ENCODE peak calls at places on chromosome 17, in seven cellular contexts. W is Caco-2, B is adrenal gland, Q is body of pancreas, X is cardiac muscle cell, K is A549, A is OCI-LY7. L is an unnamed sample. For H3K4me1, the result is how much of the 10 kb centered on the place peaks cover.

GRCh38 chr17:7613769-7614421 is 802 bp downstream of the FXR2 start:
- DNase-seq in W (no peak), B (no peak), Q (no peak), X (peak), K (no peak), A (peak), L (no peak)

GRCh38 chr17:61611323-61611722 is 20.3 kb upstream of the NACA2 start:
- DNase-seq in W (no peak), B (no peak), Q (no peak), X (no peak), K (no peak), A (no peak), L (no peak)

GRCh38 chr17:46949291-46950174 is 26.6 kb downstream of the GOSR2 start:
- DNase-seq in W (no peak), B (no peak), Q (peak), X (no peak), K (no peak), A (no peak), L (no peak)

GRCh38 chr17:49318438-49318965 is 43.5 kb downstream of the ZNF652 start:
- DNase-seq in W (no peak), B (no peak), Q (no peak), X (no peak), K (no peak), A (no peak), L (peak)

GRCh38 chr17:57002904-57003303 is 25.0 kb downstream of the SCPEP1 start:
- DNase-seq in W (no peak), B (no peak), Q (no peak), X (no peak), K (no peak), A (no peak), L (no peak)

GRCh38 chr17:21275579-21276339 is 8.8 kb upstream of the MAP2K3 start:
- DNase-seq in W (peak), B (peak), Q (peak), X (peak), K (peak), A (peak), L (peak)

GRCh38 chr17:9324864-9325263 is 250.8 kb downstream of the STX8 start:
- DNase-seq in W (no peak), B (no peak), Q (peak), X (peak), K (no peak), A (no peak), L (no peak)

GRCh38 chr17:46212634-46213435 is 19.6 kb upstream of the KANSL1 start:
- DNase-seq in W (peak), B (peak), Q (peak), X (peak), K (peak), A (peak), L (peak)

GRCh38 chr17:37818689-37819088 is 73.8 kb upstream of the HNF1B start:
- DNase-seq in W (no peak), B (no peak), Q (peak), X (no peak), K (no peak), A (no peak), L (no peak)

GRCh38 chr17:51103050-51103449 is 17.6 kb downstream of the SPAG9 start:
- DNase-seq in W (no peak), B (no peak), Q (no peak), X (no peak), K (no peak), A (no peak), L (no peak)

GRCh38 chr17:1484586-1485310 is 7.7 kb downstream of the MYO1C start:
- DNase-seq in W (peak), B (no peak), Q (peak), X (peak), K (peak), A (peak), L (peak)

GRCh38 chr17:45265823-45266222 is 3.9 kb upstream of the SPATA32 start:
- DNase-seq in W (no peak), B (peak), Q (no peak), X (peak), K (no peak), A (no peak), L (no peak)

GRCh38 chr17:8386841-8387240 is 3.8 kb upstream of the RPL26 start:
- DNase-seq in W (no peak), B (no peak), Q (no peak), X (no peak), K (no peak), A (no peak), L (no peak)

GRCh38 chr17:74598346-74599022 is 6.4 kb upstream of the CD300LD start:
- DNase-seq in W (no peak), B (no peak), Q (no peak), X (no peak), K (no peak), A (no peak), L (no peak)

DNA sequence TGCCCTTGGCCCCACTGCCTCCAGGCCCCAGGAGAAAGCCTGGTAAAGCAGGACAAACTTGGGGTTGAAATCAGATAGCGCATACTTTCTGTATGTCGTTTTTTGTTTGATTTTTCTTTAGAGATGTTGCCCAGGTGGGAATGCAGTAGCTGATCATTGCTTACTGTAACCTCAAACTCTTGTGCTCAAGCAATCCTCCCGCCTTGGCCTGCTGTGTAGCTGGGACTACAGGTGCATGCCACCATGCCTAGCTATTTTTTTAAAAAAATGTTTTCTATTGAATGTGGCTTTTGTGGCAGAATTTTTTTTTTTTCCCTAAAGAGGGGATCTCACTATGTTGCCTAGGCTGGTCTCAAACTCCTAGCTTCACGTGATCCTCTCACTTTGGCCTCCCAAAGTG is 11.1 kb upstream of the CCL5 start:
- DNase-seq in W (no peak), B (no peak), Q (no peak), X (no peak), K (no peak), A (no peak), L (no peak)
- H3K4me1 ChIP-seq in W (under half), B (under half), Q (under half), X (under half), K (under half), A (under half), L (under half)

GRCh38 chr17:17157041-17157440 is 49.1 kb downstream of the PLD6 start:
- DNase-seq in W (no peak), B (no peak), Q (no peak), X (no peak), K (no peak), A (no peak), L (no peak)

GRCh38 chr17:17156511-17156910 is 49.6 kb downstream of the PLD6 start:
- DNase-seq in W (no peak), B (no peak), Q (no peak), X (peak), K (no peak), A (no peak), L (no peak)

GRCh38 chr17:17154981-17155380 is 51.2 kb downstream of the PLD6 start:
- DNase-seq in W (no peak), B (no peak), Q (no peak), X (no peak), K (no peak), A (no peak), L (no peak)

GRCh38 chr17:17155568-17155967 is 50.6 kb downstream of the PLD6 start:
- DNase-seq in W (no peak), B (no peak), Q (no peak), X (no peak), K (no peak), A (no peak), L (no peak)

DNA sequence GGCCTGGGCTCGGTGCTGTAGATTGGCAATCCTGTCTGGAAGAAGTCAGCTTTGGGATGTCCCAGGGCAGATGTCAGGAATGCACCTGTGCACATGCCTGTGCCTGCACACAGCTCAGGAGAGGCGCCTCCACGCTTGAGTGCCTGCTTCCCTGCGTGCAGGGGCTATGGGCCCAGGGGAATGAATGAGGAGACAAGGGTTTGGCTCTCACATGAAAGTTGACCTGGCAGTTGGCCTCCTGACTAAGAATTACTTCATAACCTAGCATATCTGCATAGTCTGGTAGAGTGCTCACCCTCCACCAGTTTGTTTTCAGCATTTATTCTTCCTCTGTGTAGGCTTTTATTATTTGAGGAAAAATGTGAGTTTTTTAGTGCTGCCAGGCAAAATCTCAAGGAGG is 50.0 kb downstream of the PLD6 start:
- DNase-seq in W (no peak), B (no peak), Q (no peak), X (peak), K (no peak), A (no peak), L (no peak)
- H3K4me1 ChIP-seq in W (under half), B (under half), Q (under half), X (under half), K (half or more), A (under half), L (under half)

DNA sequence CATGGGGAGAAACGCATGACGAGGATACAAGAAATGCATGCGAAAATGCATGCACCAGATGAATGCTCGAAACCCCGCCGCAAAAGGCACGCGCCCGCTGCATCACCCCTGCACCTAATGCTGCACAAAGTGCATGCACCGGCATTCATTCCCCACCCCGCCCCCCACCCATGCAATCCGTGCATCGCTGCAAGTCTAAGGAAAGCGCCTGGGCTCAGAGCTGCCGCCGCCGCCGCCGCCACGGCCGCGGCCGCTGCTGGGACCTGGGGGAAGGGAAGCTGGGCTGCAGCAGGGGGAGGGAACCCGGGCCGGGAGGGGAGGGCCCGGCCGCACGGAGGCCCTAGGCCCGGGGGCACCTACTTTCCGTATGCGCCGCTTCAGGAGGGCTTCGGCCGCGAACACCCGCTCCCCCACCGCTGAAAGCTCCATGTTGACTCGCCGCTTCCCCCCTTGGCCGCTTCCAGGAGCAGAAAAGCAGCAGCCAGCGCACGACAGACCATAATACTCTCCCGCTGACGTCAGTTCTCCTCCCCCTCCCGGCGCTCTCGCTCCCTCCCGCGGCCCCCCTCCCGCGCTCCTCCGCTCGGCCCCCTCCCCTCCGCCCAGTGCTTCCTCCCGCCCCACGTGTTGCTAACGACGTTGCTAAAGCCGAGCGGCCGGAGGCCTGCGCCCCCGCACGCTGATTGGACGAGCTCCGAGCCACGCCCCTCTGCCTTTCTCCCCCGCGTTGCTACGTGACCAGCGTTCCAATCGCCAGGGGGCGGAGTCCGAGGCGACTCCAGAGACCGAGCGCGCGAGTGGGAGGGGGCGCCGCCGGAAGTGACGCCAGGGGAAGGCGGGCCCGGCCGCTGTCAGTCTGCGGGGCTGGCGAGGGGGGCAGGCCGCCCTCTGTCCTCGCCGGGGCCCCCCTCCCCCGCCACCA is at the start of gene CBX8:
- DNase-seq in W (peak), B (peak), Q (peak), X (peak), K (peak), A (peak), L (peak)
- H3K4me1 ChIP-seq in W (under half), B (under half), Q (under half), X (under half), K (under half), A (under half), L (half or more)

GRCh38 chr17:81867123-81867951 is 3.8 kb downstream of the ARHGDIA start:
- DNase-seq in W (peak), B (peak), Q (peak), X (peak), K (no peak), A (peak), L (peak)

GRCh38 chr17:81870155-81870977 is 771 bp downstream of the ARHGDIA start:
- DNase-seq in W (no peak), B (peak), Q (peak), X (peak), K (no peak), A (peak), L (peak)

GRCh38 chr17:81867952-81868673 is 3.0 kb downstream of the ARHGDIA start:
- DNase-seq in W (peak), B (no peak), Q (no peak), X (no peak), K (no peak), A (peak), L (no peak)

GRCh38 chr17:81869221-81870154 is 1.6 kb downstream of the ARHGDIA start:
- DNase-seq in W (peak), B (no peak), Q (peak), X (peak), K (peak), A (peak), L (peak)

GRCh38 chr17:81868674-81869220 is 2.4 kb downstream of the ARHGDIA start:
- DNase-seq in W (peak), B (peak), Q (peak), X (peak), K (peak), A (peak), L (no peak)
- H3K4me1 ChIP-seq in W (under half), B (under half), Q (half or more), X (under half), K (under half), A (half or more), L (under half)

GRCh38 chr17:29581583-29582253 is 7.7 kb downstream of the GIT1 start:
- DNase-seq in W (peak), B (no peak), Q (no peak), X (no peak), K (no peak), A (no peak), L (no peak)
- H3K4me1 ChIP-seq in W (under half), B (under half), Q (under half), X (under half), K (under half), A (under half), L (under half)

GRCh38 chr17:17112628-17113200 is 70.5 kb downstream of the MPRIP start:
- DNase-seq in W (no peak), B (no peak), Q (no peak), X (no peak), K (no peak), A (no peak), L (no peak)

GRCh38 chr17:17111401-17112393 is 69.4 kb downstream of the MPRIP start:
- DNase-seq in W (no peak), B (no peak), Q (no peak), X (no peak), K (no peak), A (no peak), L (no peak)

GRCh38 chr17:17115620-17116019 is 73.4 kb downstream of the MPRIP start:
- DNase-seq in W (no peak), B (no peak), Q (no peak), X (no peak), K (no peak), A (no peak), L (no peak)

GRCh38 chr17:17116406-17116805 is 74.1 kb downstream of the MPRIP start:
- DNase-seq in W (no peak), B (no peak), Q (no peak), X (no peak), K (no peak), A (no peak), L (no peak)

GRCh38 chr17:17114592-17115225 is 72.5 kb downstream of the MPRIP start:
- DNase-seq in W (no peak), B (no peak), Q (no peak), X (no peak), K (no peak), A (no peak), L (peak)
- H3K4me1 ChIP-seq in W (under half), B (under half), Q (half or more), X (under half), K (half or more), A (under half), L (under half)

DNA sequence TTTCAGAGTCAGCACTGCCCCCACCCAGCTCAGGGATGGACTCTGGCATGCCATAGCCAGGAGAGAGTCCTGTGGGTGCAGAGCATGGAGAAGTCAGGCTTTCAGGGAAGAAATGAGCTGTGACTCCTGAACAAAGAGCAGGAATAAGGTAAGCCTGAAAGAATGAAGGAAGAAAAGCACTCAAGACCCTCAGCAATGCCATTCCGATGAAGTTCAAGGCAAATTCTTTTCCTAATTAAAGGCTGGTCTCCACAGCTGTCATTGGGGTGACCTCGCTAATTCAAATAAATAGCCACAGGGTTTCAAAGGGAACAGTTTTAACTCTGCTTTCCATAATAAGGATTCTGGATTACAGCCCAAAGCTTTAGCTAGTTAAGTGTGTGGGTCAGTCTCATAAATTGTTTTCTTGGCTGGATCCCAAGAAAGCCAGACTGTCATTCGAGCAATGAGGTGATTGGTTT is 31.7 kb downstream of the TOM1L2 start:
- DNase-seq in W (peak), B (no peak), Q (no peak), X (no peak), K (no peak), A (no peak), L (peak)
- H3K4me1 ChIP-seq in W (half or more), B (half or more), Q (under half), X (half or more), K (half or more), A (under half), L (half or more)

GRCh38 chr17:18975597-18975996 is 23.6 kb downstream of the SLC5A10 start:
- DNase-seq in W (no peak), B (no peak), Q (no peak), X (no peak), K (no peak), A (no peak), L (no peak)

GRCh38 chr17:18977646-18978045 is 25.7 kb downstream of the SLC5A10 start:
- DNase-seq in W (no peak), B (no peak), Q (no peak), X (no peak), K (no peak), A (no peak), L (no peak)

GRCh38 chr17:18978050-18978449 is 26.1 kb downstream of the SLC5A10 start:
- DNase-seq in W (no peak), B (no peak), Q (no peak), X (no peak), K (no peak), A (no peak), L (no peak)

GRCh38 chr17:18976201-18976600 is 24.2 kb downstream of the SLC5A10 start:
- DNase-seq in W (no peak), B (no peak), Q (no peak), X (no peak), K (no peak), A (no peak), L (no peak)

GRCh38 chr17:18977021-18977420 is 25.1 kb downstream of the SLC5A10 start:
- DNase-seq in W (no peak), B (no peak), Q (no peak), X (no peak), K (no peak), A (no peak), L (no peak)
- H3K4me1 ChIP-seq in W (under half), B (under half), Q (under half), X (under half), K (under half), A (under half), L (under half)

GRCh38 chr17:63985387-63986140 is 12.6 kb upstream of the PRR29 start:
- DNase-seq in W (no peak), B (no peak), Q (no peak), X (no peak), K (no peak), A (no peak), L (no peak)

GRCh38 chr17:63984206-63984605 is 11.5 kb upstream of the SCN4A start:
- DNase-seq in W (no peak), B (no peak), Q (no peak), X (peak), K (no peak), A (no peak), L (no peak)

GRCh38 chr17:63986842-63987615 is 11.1 kb upstream of the PRR29 start:
- DNase-seq in W (no peak), B (no peak), Q (no peak), X (no peak), K (no peak), A (no peak), L (no peak)

GRCh38 chr17:63983326-63983725 is 10.6 kb upstream of the SCN4A start:
- DNase-seq in W (no peak), B (peak), Q (no peak), X (no peak), K (no peak), A (no peak), L (no peak)

GRCh38 chr17:63984651-63985386 is 12.1 kb upstream of the SCN4A start:
- DNase-seq in W (no peak), B (peak), Q (no peak), X (peak), K (no peak), A (no peak), L (peak)
- H3K4me1 ChIP-seq in W (under half), B (under half), Q (under half), X (under half), K (under half), A (under half), L (under half)

DNA sequence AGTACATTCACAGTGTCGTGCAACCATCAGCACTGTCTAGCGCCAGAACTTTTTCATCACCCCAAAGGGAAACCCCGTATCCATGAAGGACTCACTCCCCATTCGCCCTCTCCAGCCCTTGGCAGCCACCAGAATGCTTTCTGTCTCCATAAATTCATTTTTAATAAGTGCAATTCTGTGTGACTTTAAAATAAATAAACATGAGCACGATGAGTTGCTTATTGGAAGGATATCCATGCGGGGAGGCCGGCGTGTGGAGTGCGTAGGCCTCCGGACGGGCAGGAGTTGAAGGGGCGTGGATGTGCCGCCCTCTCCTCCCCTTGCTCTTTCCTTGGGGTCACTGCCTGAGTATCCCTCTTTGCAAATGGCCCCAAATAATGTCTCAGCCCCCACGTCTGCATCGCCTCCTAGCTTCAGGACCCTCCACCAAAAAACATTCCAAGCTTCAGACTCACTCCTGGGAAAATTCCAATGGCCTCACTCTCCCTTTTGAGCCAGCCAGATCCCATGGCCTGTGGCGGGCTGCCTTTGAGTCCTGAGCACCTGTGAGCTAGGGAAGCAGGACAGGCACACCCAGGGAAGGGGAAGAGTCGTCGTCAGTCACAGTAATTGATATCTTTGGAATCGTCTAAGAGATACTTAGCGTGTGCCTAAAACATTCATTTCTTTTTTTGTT is 306.3 kb downstream of the SEC14L1 start:
- DNase-seq in W (no peak), B (no peak), Q (no peak), X (no peak), K (no peak), A (no peak), L (no peak)
- H3K4me1 ChIP-seq in W (under half), B (half or more), Q (half or more), X (under half), K (under half), A (half or more), L (under half)